ENCODE peak calls at places on chromosomes 2 and 18, in five cellular contexts. P is NCI-H774, C is GM18507, I is spleen, M is NCI-H187 treated with DMSO at 0.1 percent for 48 hours. L is an unnamed sample.

GRCh38 chr2:8525582-8526402 is 156.1 kb upstream of the ID2 start:
- DNase-seq in P (peak), C (peak), I (peak), M (peak), L (peak)

GRCh38 chr2:149180226-149180875 is 141.9 kb downstream of the LYPD6B start:
- DNase-seq in P (no peak), C (no peak), I (no peak), M (no peak), L (no peak)

GRCh38 chr2:42652086-42652485 is 83.7 kb downstream of the MTA3 start:
- DNase-seq in P (no peak), C (no peak), I (no peak), M (no peak), L (no peak)

GRCh38 chr2:219595250-219595649 is 2.4 kb upstream of the STK11IP start:
- DNase-seq in P (no peak), C (no peak), I (no peak), M (no peak), L (no peak)

GRCh38 chr2:215431778-215432758 is 3.8 kb downstream of the FN1 start:
- DNase-seq in P (no peak), C (no peak), I (no peak), M (no peak), L (no peak)

GRCh38 chr2:38666578-38666926 is 638 bp downstream of the GALM start:
- DNase-seq in P (no peak), C (no peak), I (no peak), M (no peak), L (no peak)

GRCh38 chr2:242036653-242036950 is 167.1 kb downstream of the RTP5 start:
- DNase-seq in P (no peak), C (no peak), I (no peak), M (no peak), L (no peak)

GRCh38 chr2:182548031-182548950 is 121.5 kb upstream of the PDE1A start:
- DNase-seq in P (no peak), C (no peak), I (no peak), M (no peak), L (no peak)

GRCh38 chr18:43271593-43272432 is 5.5 kb downstream of the SYT4 start:
- DNase-seq in P (peak), C (no peak), I (no peak), M (no peak), L (peak)

GRCh38 chr2:172308253-172308935 is 119.0 kb upstream of the ITGA6 start:
- DNase-seq in P (no peak), C (no peak), I (no peak), M (no peak), L (no peak)

GRCh38 chr18:58983260-58983659 is 118.6 kb downstream of the ZNF532 start:
- DNase-seq in P (no peak), C (no peak), I (no peak), M (no peak), L (no peak)

GRCh38 chr2:191976436-191976835 is 129.5 kb upstream of the CAVIN2 start:
- DNase-seq in P (no peak), C (no peak), I (no peak), M (no peak), L (no peak)

GRCh38 chr2:188518391-188518790 is 226.7 kb downstream of the GULP1 start:
- DNase-seq in P (no peak), C (no peak), I (no peak), M (no peak), L (no peak)

GRCh38 chr2:201401815-201402214 is 44.7 kb upstream of the FLACC1 start:
- DNase-seq in P (no peak), C (no peak), I (no peak), M (no peak), L (no peak)

GRCh38 chr2:241796610-241797138 is 12.3 kb upstream of the NEU4 start:
- DNase-seq in P (no peak), C (no peak), I (peak), M (no peak), L (no peak)

GRCh38 chr2:203040966-203041521 is 26.4 kb downstream of the NBEAL1 start:
- DNase-seq in P (no peak), C (no peak), I (no peak), M (no peak), L (no peak)

GRCh38 chr2:137969418-137969765 is 5.1 kb downstream of the HNMT start:
- DNase-seq in P (peak), C (no peak), I (no peak), M (no peak), L (no peak)

GRCh38 chr2:239118675-239119211 is 270.9 kb downstream of the TWIST2 start:
- DNase-seq in P (no peak), C (no peak), I (no peak), M (no peak), L (no peak)

GRCh38 chr2:199230091-199230490 is 227.6 kb downstream of the SATB2 start:
- DNase-seq in P (no peak), C (no peak), I (no peak), M (no peak), L (no peak)

GRCh38 chr18:62938451-62938850 is 223.1 kb downstream of the PHLPP1 start:
- DNase-seq in P (no peak), C (no peak), I (no peak), M (no peak), L (no peak)

GRCh38 chr2:2057125-2057721 is 273.9 kb downstream of the MYT1L start:
- DNase-seq in P (peak), C (no peak), I (peak), M (no peak), L (peak)

L was measured in SHP77.